ENCODE peak calls at places on chromosomes 1 and 21, in nine cellular contexts. C is colonic mucosa, Z is pancreas, J is aorta, I is psoas muscle, H is heart left ventricle, O is body of pancreas, G is trophoblast cell, Q is MM.1S. L is an unnamed sample.
A peak's percentile ranks its signal among the peaks of the same experiment; 100 is the strongest.

GRCh38 chr1:118984990-118985608 is 3.0 kb downstream of the TBX15 start:
- DNase-seq in C (no peak), Z (no peak), J (no peak), I (no peak), H (no peak), O (no peak), G (no peak), Q (no peak), L (no peak)

GRCh38 chr1:27071049-27071416 is 58.4 kb upstream of the TENT5B start:
- DNase-seq in C (no peak), Z (no peak), J (no peak), I (no peak), H (peak; percentile 55), O (peak; percentile 51), G (no peak), Q (no peak), L (no peak)

GRCh38 chr1:182615468-182616129 is 11.4 kb upstream of the RGS16 start:
- DNase-seq in C (peak; percentile 41), Z (no peak), J (peak; percentile 90), I (peak; percentile 70), H (peak; percentile 70), O (no peak), G (no peak), Q (no peak), L (no peak)

GRCh38 chr1:191585095-191585494 is 573.2 kb upstream of the RGS18 start:
- DNase-seq in C (no peak), Z (no peak), J (no peak), I (no peak), H (no peak), O (no peak), G (no peak), Q (no peak), L (no peak)

GRCh38 chr1:218346391-218347204 is 1.5 kb downstream of the TGFB2 start:
- DNase-seq in C (no peak), Z (no peak), J (no peak), I (peak; percentile 28), H (no peak), O (no peak), G (peak; percentile 17), Q (no peak), L (no peak)

GRCh38 chr1:148264374-148265276 is 112.5 kb upstream of the NBPF11 start:
- DNase-seq in C (no peak), Z (no peak), J (no peak), I (no peak), H (peak; percentile 21), O (no peak), G (peak; percentile 49), Q (no peak), L (no peak)

GRCh38 chr1:178262101-178262500 is 168.2 kb downstream of the RASAL2 start:
- DNase-seq in C (no peak), Z (no peak), J (no peak), I (no peak), H (no peak), O (no peak), G (no peak), Q (no peak), L (no peak)

GRCh38 chr1:236980673-236981072 is 23.6 kb downstream of the MT1HL1 start:
- DNase-seq in C (no peak), Z (no peak), J (no peak), I (no peak), H (no peak), O (no peak), G (no peak), Q (no peak), L (no peak)

GRCh38 chr1:67590329-67590728 is 94.7 kb upstream of the GADD45A start:
- DNase-seq in C (no peak), Z (no peak), J (no peak), I (no peak), H (no peak), O (no peak), G (no peak), Q (no peak), L (no peak)

GRCh38 chr1:27795601-27796000 is 22.6 kb downstream of the STX12 start:
- DNase-seq in C (no peak), Z (no peak), J (no peak), I (no peak), H (no peak), O (no peak), G (no peak), Q (no peak), L (no peak)

GRCh38 chr1:24163999-24164398 is 21.1 kb upstream of the IL22RA1 start:
- DNase-seq in C (no peak), Z (no peak), J (no peak), I (no peak), H (no peak), O (no peak), G (no peak), Q (no peak), L (no peak)

GRCh38 chr1:215704089-215704860 is 137.2 kb downstream of the KCTD3 start:
- DNase-seq in C (no peak), Z (no peak), J (no peak), I (no peak), H (no peak), O (no peak), G (no peak), Q (no peak), L (no peak)

GRCh38 chr1:241706257-241706656 is 54.2 kb downstream of the WDR64 start:
- DNase-seq in C (no peak), Z (no peak), J (no peak), I (no peak), H (no peak), O (no peak), G (no peak), Q (no peak), L (no peak)

GRCh38 chr21:16072692-16073091 is 342.9 kb downstream of the USP25 start:
- DNase-seq in C (no peak), Z (no peak), J (no peak), I (no peak), H (no peak), O (no peak), G (no peak), Q (no peak), L (no peak)

GRCh38 chr21:29075706-29076447 is 2.4 kb upstream of the CCT8 start:
- DNase-seq in C (no peak), Z (no peak), J (no peak), I (no peak), H (no peak), O (no peak), G (no peak), Q (no peak), L (no peak)

GRCh38 chr1:78377356-78377928 is 113.3 kb upstream of the PTGFR start:
- DNase-seq in C (no peak), Z (no peak), J (no peak), I (no peak), H (no peak), O (no peak), G (peak; percentile 1), Q (no peak), L (no peak)

GRCh38 chr1:17630048-17630830 is 90.7 kb downstream of the ARHGEF10L start:
- DNase-seq in C (peak; percentile 53), Z (no peak), J (peak; percentile 84), I (peak; percentile 69), H (peak; percentile 64), O (peak; percentile 78), G (peak; percentile 27), Q (no peak), L (no peak)
- H3K27ac ChIP-seq in C (peak overlapping the region; percentile 32), Z (peak overlapping the region; percentile 4), J (peak overlapping the region; percentile 72), I (peak overlapping the region; percentile 77), H (peak overlapping the region; percentile 60), O (no peak overlapping the region), G (no peak overlapping the region), Q (no peak overlapping the region), L (no peak overlapping the region)

DNA sequence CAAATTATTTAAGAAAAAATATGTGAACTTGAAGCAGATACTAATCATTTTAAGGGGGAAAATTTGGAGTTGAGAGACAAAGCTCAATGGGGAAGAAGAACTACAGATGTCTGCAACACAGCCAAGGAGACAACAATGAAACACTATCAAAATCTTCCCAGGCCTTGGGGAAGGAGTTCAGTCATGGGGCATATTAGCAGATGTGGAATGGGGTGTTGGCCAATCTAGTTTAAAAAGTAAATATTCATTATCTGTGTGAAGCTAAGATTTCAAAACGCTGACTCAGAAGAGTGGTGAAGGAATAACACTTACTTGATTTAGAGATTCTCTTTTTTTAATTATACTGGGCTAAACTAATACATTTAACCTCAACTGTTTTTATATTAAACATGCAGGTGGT is 671.7 kb upstream of the ZP4 start:
- DNase-seq in C (no peak), Z (no peak), J (no peak), I (no peak), H (no peak), O (no peak), G (no peak), Q (no peak), L (no peak)
- H3K9me3 ChIP-seq in C (no peaks in the 10 kb centered on the region), Z (no peaks in the 10 kb centered on the region), J (no peaks in the 10 kb centered on the region), I (no peaks in the 10 kb centered on the region), H (no peaks in the 10 kb centered on the region), O (no peaks in the 10 kb centered on the region), G (no peaks in the 10 kb centered on the region), Q (no peaks in the 10 kb centered on the region), L (no peaks in the 10 kb centered on the region)

DNA sequence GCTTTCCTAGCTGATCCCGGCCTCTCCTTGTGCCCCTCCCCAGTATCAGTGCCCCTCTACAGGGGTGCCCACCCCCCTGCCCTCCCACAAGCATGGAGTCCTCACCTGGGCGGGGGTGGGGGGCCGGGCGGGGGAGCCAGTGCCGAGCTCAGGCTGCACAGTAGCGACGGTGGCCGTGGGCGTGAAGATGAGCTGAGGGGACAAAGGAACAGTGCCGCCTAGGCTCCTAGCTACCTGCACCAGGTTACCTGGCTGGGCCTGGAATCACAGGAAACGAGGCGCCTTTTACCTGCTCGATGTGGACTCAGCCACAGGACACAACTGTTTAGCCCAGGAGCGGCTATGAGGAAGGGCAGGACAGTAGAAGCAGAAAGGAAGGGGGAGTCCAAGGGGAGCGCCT is 47.5 kb upstream of the A3GALT2 start:
- DNase-seq in C (no peak), Z (no peak), J (no peak), I (no peak), H (no peak), O (no peak), G (no peak), Q (no peak), L (no peak)
- H3K4me1 ChIP-seq in C (no peaks in the 10 kb centered on the region), Z (peaks cover 13% of the 10 kb centered on the region), J (peaks cover 3% of the 10 kb centered on the region), I (peaks cover 39% of the 10 kb centered on the region), H (peaks cover 46% of the 10 kb centered on the region), O (peaks cover 18% of the 10 kb centered on the region), G (peaks cover 33% of the 10 kb centered on the region), Q (no peaks in the 10 kb centered on the region), L (peaks cover 16% of the 10 kb centered on the region)

DNA sequence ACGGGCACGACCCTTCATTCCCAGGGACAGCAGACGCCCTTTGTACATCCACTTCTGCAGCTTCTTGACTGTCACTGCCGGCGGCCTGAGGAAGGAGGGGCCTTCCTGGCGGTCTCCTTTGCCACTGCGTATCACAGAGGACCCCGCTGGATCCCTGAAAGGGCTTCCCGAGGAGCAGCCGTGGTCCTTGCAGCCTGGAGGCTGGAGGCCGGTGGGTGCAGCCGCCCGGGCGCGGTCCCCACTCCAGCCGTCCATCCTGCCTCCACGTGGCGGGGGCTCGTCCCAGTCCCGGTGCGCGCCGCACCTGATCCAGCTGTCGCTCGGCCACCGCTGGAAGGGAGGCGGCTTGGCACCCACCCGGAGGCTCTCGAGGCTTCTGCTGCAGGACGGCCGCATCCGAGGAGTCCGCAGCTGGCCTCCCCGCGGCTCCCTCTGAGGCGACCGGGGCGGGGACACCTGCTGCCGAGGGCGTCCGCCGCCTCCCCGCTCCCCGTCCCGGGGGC is 398 bp downstream of the SYDE2 start:
- DNase-seq in C (peak; percentile 56), Z (no peak), J (peak; percentile 83), I (no peak), H (peak; percentile 36), O (no peak), G (peak; percentile 29), Q (no peak), L (peak; percentile 38)
- H3K27ac ChIP-seq in C (peak overlapping the region; percentile 97), Z (peak overlapping the region; percentile 97), J (no peak overlapping the region), I (peak overlapping the region; percentile 93), H (peak overlapping the region; percentile 92), O (peak overlapping the region; percentile 99), G (peak overlapping the region; percentile 100), Q (peak overlapping the region; percentile 81), L (peak overlapping the region; percentile 98)